ENCODE peak calls at places on chromosomes 7 and 10, in five cellular contexts. A, R, W, K and M are unnamed samples.

GRCh38 chr7:137135654-137136350 is 207.7 kb downstream of the PTN start:
- DNase-seq in A (no peak), R (no peak), W (no peak), K (no peak), M (no peak)

GRCh38 chr10:100148353-100149211 is 37.2 kb downstream of the ERLIN1 start:
- DNase-seq in A (no peak), R (no peak), W (peak; percentile 60), K (no peak), M (peak; percentile 74)

GRCh38 chr7:77157446-77157845 is 35.0 kb downstream of the CCDC146 start:
- DNase-seq in A (no peak), R (no peak), W (no peak), K (no peak), M (no peak)

GRCh38 chr7:35991511-35992232 is 161.4 kb upstream of the EEPD1 start:
- DNase-seq in A (no peak), R (no peak), W (no peak), K (no peak), M (no peak)

GRCh38 chr7:20896996-20897395 is 110.3 kb upstream of the SP8 start:
- DNase-seq in A (no peak), R (no peak), W (no peak), K (no peak), M (no peak)

GRCh38 chr7:107002131-107002803 is 42.2 kb upstream of the PRKAR2B start:
- DNase-seq in A (no peak), R (no peak), W (no peak), K (no peak), M (no peak)

GRCh38 chr10:119352042-119352441 is 144.7 kb downstream of the GRK5 start:
- DNase-seq in A (no peak), R (no peak), W (no peak), K (no peak), M (no peak)

GRCh38 chr10:116961305-116962251 is 43.4 kb downstream of the SHTN1 start:
- DNase-seq in A (no peak), R (no peak), W (no peak), K (no peak), M (no peak)

GRCh38 chr7:91837397-91838070 is 43.0 kb downstream of the MTERF1 start:
- DNase-seq in A (no peak), R (no peak), W (no peak), K (no peak), M (no peak)

GRCh38 chr7:148572067-148572522 is 18.5 kb upstream of the C7orf33 start:
- DNase-seq in A (no peak), R (no peak), W (no peak), K (no peak), M (no peak)

GRCh38 chr7:107242267-107242666 is 73.5 kb downstream of the HBP1 start:
- DNase-seq in A (no peak), R (no peak), W (no peak), K (no peak), M (no peak)

GRCh38 chr7:264541-265191 is 25.3 kb upstream of the FOXL3 start:
- DNase-seq in A (no peak), R (peak; percentile 77), W (no peak), K (no peak), M (no peak)

GRCh38 chr10:72079356-72079755 is 9.0 kb downstream of the SPOCK2 start:
- DNase-seq in A (no peak), R (no peak), W (no peak), K (no peak), M (no peak)

GRCh38 chr7:16646427-16647081 is 573 bp downstream of the BZW2 start:
- DNase-seq in A (no peak), R (no peak), W (no peak), K (no peak), M (no peak)

GRCh38 chr7:75985009-75985517 is 9.3 kb downstream of the TMEM120A start:
- DNase-seq in A (no peak), R (no peak), W (no peak), K (no peak), M (no peak)

DNA sequence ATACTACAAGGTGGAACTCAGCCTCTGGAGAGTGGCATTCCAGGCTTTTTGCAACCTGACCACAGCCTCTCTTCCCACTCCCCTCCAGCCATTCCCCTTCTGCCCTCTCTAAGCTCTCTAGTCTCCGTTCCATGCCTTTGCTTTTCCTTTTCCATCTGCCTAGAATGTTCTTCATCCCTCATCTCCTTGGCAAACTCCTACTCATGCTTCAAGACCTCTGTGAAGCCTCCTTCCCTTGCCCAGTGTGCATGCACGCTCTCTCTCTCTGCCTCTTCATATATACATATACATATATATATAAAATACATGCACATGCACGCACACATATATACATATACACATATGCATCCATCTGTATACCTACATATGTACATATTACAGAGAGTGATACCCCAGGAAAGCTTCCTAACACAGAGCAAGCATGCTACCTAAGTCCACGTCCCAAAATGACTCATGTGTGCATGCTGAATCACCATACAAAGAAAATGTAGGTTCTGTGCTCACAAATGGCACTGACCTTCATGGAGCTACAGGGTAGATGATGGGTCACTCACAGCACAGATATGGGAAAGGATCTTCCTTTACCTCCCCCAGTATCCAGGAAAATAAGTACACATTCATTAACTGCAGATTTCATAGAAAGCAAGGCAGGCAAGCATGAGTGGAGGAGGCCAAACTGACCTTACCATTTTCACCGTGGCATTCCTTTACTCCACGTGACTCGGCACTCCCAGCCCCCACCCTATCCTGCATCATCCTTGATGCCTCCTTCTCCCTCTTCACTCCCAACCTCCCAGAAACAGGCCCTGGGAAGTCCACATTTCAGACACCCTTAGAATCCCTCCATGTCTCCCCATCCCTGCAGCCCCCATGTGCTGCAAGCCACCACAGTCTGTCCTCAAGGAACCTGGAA is 238.4 kb upstream of the ZMIZ1 start:
- DNase-seq in A (no peak), R (no peak), W (no peak), K (no peak), M (no peak)
- TF ChIP-seq CTCF in A (no peak), R (no peak), W (no peak), K (no peak), M (no peak)

GRCh38 chr10:42940487-42941157 is 136.2 kb upstream of the RET start:
- DNase-seq in A (no peak), R (no peak), W (no peak), K (no peak), M (peak; percentile 82)
- TF ChIP-seq POLR2AphosphoS5 in A (no peak), R (no peak), W (no peak), K (no peak), M (no peak)

DNA sequence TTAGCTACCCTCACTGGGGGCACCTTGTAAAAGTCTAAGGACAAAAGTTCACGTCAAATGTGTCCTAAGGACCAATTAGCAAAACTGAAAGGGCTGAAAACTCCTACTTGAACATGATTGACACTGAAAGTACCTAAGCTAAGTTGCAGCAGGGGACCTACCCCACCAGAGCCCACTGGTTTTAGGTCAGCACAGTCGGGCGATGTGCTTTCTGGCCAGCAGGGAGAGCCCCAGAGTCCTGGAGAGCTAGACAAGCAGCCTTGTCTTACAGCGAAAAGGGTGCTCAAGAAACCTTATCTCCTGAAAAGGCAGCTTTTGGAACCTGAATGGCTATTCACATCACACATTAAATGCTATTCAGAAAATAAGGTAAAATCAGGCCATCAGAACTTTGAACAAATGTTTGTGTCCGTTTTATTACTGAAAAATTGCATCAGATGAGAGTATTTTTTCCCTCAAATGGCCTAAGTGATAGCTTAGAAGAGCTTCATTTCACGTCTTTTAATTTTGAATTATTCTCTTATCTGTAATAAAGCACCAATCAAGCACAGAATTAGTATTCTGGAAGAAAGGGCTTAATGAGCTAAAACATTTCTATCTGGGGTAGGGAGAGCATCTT is 52.2 kb upstream of the MKI67 start:
- DNase-seq in A (no peak), R (no peak), W (peak; percentile 41), K (peak; percentile 13), M (no peak)
- TF ChIP-seq CTCF in A (no peak), R (no peak), W (peak; percentile 28), K (peak; percentile 43), M (no peak)

GRCh38 chr7:80923211-80923612 is 4.4 kb upstream of the SEMA3C start:
- DNase-seq in A (no peak), R (no peak), W (no peak), K (no peak), M (no peak)
- TF ChIP-seq POLR2AphosphoS5 in A (no peak), R (no peak), W (no peak), K (no peak), M (no peak)

DNA sequence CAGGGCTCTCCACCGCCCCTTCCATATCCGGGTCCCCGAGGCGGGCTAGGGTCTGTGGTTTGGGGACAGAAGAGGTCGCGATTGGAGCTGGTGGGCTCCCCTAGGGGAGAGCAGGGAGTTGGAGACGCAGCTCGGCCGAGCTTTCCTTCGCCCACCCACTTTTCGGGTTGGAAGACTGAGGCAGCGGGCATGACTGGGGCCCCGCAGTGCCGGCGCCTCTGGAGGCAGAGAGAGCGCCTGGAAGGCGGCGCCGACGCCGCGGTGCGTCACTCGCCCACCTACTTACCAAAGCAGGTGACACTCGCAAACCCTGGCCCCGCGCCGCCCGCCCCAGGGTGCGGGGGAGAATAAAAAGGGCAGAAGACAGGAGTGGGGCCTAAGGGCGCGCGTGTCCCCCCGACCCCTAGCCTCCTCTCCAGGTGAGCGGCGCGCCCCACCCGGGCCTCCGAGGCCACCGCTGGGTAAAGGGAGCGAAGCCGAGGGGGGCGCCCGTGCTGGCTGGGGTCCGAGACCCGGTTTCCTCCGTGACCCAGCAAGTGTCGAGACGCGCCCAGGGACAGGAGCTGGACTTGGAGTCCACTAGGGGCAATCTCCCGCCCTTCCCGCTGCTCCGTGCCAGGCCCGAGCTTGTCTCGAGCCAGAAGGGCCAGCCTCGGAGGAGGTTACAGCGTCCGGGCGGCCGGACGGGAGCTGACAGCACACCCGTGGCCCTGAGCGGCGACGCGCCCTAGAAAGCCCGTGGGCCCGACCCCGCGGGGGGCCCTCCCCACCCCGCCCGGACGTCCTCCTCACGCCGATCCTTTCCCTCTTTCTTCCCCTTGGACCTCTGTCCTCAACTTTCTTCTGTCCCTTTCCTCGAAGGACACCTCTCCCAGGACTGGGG is 34.4 kb upstream of the GRID1 start:
- DNase-seq in A (no peak), R (peak; percentile 67), W (peak; percentile 8), K (no peak), M (no peak)
- TF ChIP-seq CTCF in A (no peak), R (no peak), W (no peak), K (no peak), M (peak; percentile 21)

GRCh38 chr10:133373104-133373624 is at the start of gene ECHS1:
- DNase-seq in A (no peak), R (peak; percentile 97), W (peak; percentile 54), K (peak; percentile 94), M (peak; percentile 97)
- TF ChIP-seq POLR2AphosphoS5 in A (no peak), R (no peak), W (peak; percentile 80), K (no peak), M (peak; percentile 70)